ENCODE peak calls at places on chromosomes 3 and 15, in five cellular contexts. N is HCT116, T is Panc1, H is GM23248, O is IMR-90. B is an unnamed sample.

GRCh38 chr3:13113346-13114335 is 40.4 kb upstream of the IQSEC1 start:
- DNase-seq in N (no peak), T (no peak), H (no peak), O (no peak), B (no peak)

GRCh38 chr3:14827776-14828175 is 9.0 kb downstream of the FGD5 start:
- DNase-seq in N (no peak), T (no peak), H (no peak), O (no peak), B (no peak)

GRCh38 chr3:172082269-172082668 is 42.9 kb downstream of the FNDC3B start:
- DNase-seq in N (no peak), T (no peak), H (peak), O (peak), B (no peak)

GRCh38 chr3:187360087-187360486 is 8.1 kb upstream of the RTP4 start:
- DNase-seq in N (no peak), T (no peak), H (no peak), O (no peak), B (no peak)

GRCh38 chr3:153625506-153625905 is 463.5 kb downstream of the RAP2B start:
- DNase-seq in N (no peak), T (no peak), H (no peak), O (peak), B (no peak)

GRCh38 chr15:80942746-80943565 is 46.7 kb downstream of the MESD start:
- DNase-seq in N (no peak), T (no peak), H (peak), O (peak), B (no peak)

GRCh38 chr3:111588527-111588926 is 6.6 kb downstream of the ZBED2 start:
- DNase-seq in N (no peak), T (no peak), H (peak), O (peak), B (no peak)

GRCh38 chr3:149003653-149004305 is 12.4 kb downstream of the GYG1 start:
- DNase-seq in N (no peak), T (no peak), H (no peak), O (no peak), B (peak)

GRCh38 chr3:13950042-13950441 is 70.2 kb upstream of the WNT7A start:
- DNase-seq in N (no peak), T (no peak), H (no peak), O (no peak), B (no peak)

GRCh38 chr3:132593241-132593949 is 3.7 kb upstream of the ACKR4 start:
- DNase-seq in N (no peak), T (no peak), H (peak), O (peak), B (no peak)

GRCh38 chr3:56075089-56075488 is 393.2 kb downstream of the ERC2 start:
- DNase-seq in N (no peak), T (no peak), H (no peak), O (no peak), B (no peak)

GRCh38 chr3:181210275-181210674 is 220.7 kb upstream of the DNAJC19 start:
- DNase-seq in N (peak), T (no peak), H (peak), O (peak), B (peak)

GRCh38 chr3:37693791-37694194 is 167.9 kb upstream of the CTDSPL start:
- DNase-seq in N (no peak), T (no peak), H (no peak), O (no peak), B (no peak)

GRCh38 chr3:186477033-186477432 is 67.1 kb downstream of the CRYGS start:
- DNase-seq in N (no peak), T (no peak), H (no peak), O (no peak), B (no peak)

GRCh38 chr3:66140106-66140505 is 80.7 kb upstream of the SLC25A26 start:
- DNase-seq in N (no peak), T (no peak), H (no peak), O (no peak), B (no peak)

GRCh38 chr15:82870727-82871576 is 61.5 kb downstream of the WHAMM start:
- DNase-seq in N (no peak), T (no peak), H (no peak), O (no peak), B (no peak)

GRCh38 chr3:60652829-60653228 is 598.4 kb downstream of the FHIT start:
- DNase-seq in N (no peak), T (no peak), H (no peak), O (no peak), B (no peak)

GRCh38 chr15:39270976-39271375 is 309.9 kb upstream of the THBS1 start:
- DNase-seq in N (no peak), T (no peak), H (peak), O (peak), B (peak)

GRCh38 chr3:161314836-161315391 is 56.4 kb downstream of the SPTSSB start:
- DNase-seq in N (no peak), T (no peak), H (peak), O (no peak), B (no peak)

GRCh38 chr15:41966920-41967465 is 5.4 kb downstream of the EHD4 start:
- DNase-seq in N (no peak), T (no peak), H (no peak), O (no peak), B (no peak)
- H3K27ac ChIP-seq in N (no peak), T (no peak), H (peak), O (no peak), B (peak)

GRCh38 chr15:41024880-41025279 is 71.6 kb downstream of the CHAC1 start:
- DNase-seq in N (no peak), T (no peak), H (peak), O (no peak), B (no peak)
- H3K27ac ChIP-seq in N (no peak), T (no peak), H (peak), O (peak), B (no peak)

GRCh38 chr3:193727089-193727488 is 134.1 kb downstream of the OPA1 start:
- DNase-seq in N (no peak), T (no peak), H (no peak), O (no peak), B (no peak)
- H3K27ac ChIP-seq in N (no peak), T (no peak), H (no peak), O (no peak), B (no peak)

GRCh38 chr15:42456539-42456938 is 34.4 kb downstream of the ZNF106 start:
- DNase-seq in N (no peak), T (no peak), H (peak), O (no peak), B (no peak)

GRCh38 chr15:42461261-42461660 is 29.7 kb downstream of the ZNF106 start:
- DNase-seq in N (no peak), T (no peak), H (no peak), O (no peak), B (no peak)

GRCh38 chr15:42453826-42454225 is 37.1 kb downstream of the ZNF106 start:
- DNase-seq in N (no peak), T (no peak), H (no peak), O (no peak), B (no peak)

GRCh38 chr15:42457445-42458442 is 33.2 kb downstream of the ZNF106 start:
- DNase-seq in N (no peak), T (no peak), H (peak), O (peak), B (no peak)

GRCh38 chr15:42456971-42457370 is 34.0 kb downstream of the ZNF106 start:
- DNase-seq in N (no peak), T (no peak), H (peak), O (no peak), B (no peak)
- H3K27ac ChIP-seq in N (no peak), T (no peak), H (peak), O (peak), B (no peak)

GRCh38 chr3:20039765-20040475 is at the start of gene KAT2B:
- DNase-seq in N (no peak), T (no peak), H (peak), O (peak), B (peak)

GRCh38 chr3:20041197-20041780 is 1.0 kb downstream of the KAT2B start:
- DNase-seq in N (no peak), T (no peak), H (peak), O (peak), B (no peak)

GRCh38 chr3:20039082-20039764 is 1.0 kb upstream of the KAT2B start:
- DNase-seq in N (no peak), T (no peak), H (peak), O (no peak), B (no peak)

GRCh38 chr3:20042331-20042730 is 2.1 kb downstream of the KAT2B start:
- DNase-seq in N (no peak), T (no peak), H (no peak), O (no peak), B (no peak)

GRCh38 chr3:20040476-20041196 is 390 bp downstream of the KAT2B start:
- DNase-seq in N (peak), T (no peak), H (peak), O (peak), B (peak)
- H3K27ac ChIP-seq in N (peak), T (no peak), H (no peak), O (peak), B (peak)

DNA sequence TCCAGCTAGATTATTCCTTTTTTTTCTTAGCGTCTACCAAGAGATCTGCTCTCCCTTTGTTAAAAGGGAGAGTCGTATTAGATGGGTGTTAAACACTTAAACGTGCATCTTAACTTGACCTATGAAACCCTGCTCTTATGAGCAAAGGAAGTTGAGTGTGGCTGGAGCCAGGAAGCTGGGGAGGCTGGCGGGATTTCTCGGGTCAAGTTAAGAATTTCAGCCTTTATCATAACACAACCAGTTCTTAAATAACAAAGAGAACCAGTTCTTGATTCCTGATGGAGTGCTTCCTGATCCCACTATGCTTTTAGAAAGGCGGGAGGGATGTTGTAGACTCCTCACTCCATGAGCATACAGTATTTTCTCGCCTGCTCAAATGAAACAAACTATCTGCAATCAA is 215.1 kb downstream of the ITPR1 start:
- DNase-seq in N (no peak), T (no peak), H (no peak), O (no peak), B (no peak)
- H3K27ac ChIP-seq in N (no peak), T (no peak), H (no peak), O (no peak), B (no peak)